ENCODE peak calls at places on chromosomes 11 and 22, in four cellular contexts. G is right lobe of liver, R is HFF-Myc, H is coronary artery. C is an unnamed sample.

GRCh38 chr11:94664336-94664735 is 97.2 kb downstream of the PIWIL4 start:
- DNase-seq in G (no peak), H (no peak), R (no peak), C (no peak)

GRCh38 chr11:126156814-126157213 is 54.6 kb downstream of the RPUSD4 start:
- DNase-seq in H (no peak), G (no peak), R (no peak), C (no peak)

GRCh38 chr11:96303067-96303466 is 39.9 kb downstream of the MAML2 start:
- DNase-seq in H (no peak), R (no peak), G (no peak), C (no peak)

GRCh38 chr22:19824197-19825015 is 30.3 kb downstream of the GNB1L start:
- DNase-seq in G (peak), H (no peak), R (no peak), C (no peak)

GRCh38 chr11:65116370-65117205 is 913 bp downstream of the ZNHIT2 start:
- DNase-seq in H (no peak), G (peak), R (no peak), C (no peak)

GRCh38 chr11:23586188-23586587 is 725.9 kb upstream of the CCDC179 start:
- DNase-seq in H (no peak), G (no peak), R (no peak), C (no peak)

GRCh38 chr11:14506532-14506931 is 6.9 kb upstream of the COPB1 start:
- DNase-seq in R (no peak), H (no peak), G (no peak), C (no peak)

GRCh38 chr11:68016904-68017817 is 7.0 kb downstream of the ALDH3B1 start:
- DNase-seq in G (no peak), R (no peak), H (no peak), C (no peak)

GRCh38 chr11:19978668-19979518 is 181.4 kb downstream of the DBX1 start:
- DNase-seq in R (no peak), H (no peak), G (no peak), C (peak)

GRCh38 chr11:47393163-47394049 is 15.0 kb upstream of the SLC39A13 start:
- DNase-seq in R (no peak), H (no peak), G (peak), C (no peak)

GRCh38 chr11:112499153-112499907 is 238.7 kb upstream of the PLET1 start:
- DNase-seq in G (no peak), R (no peak), H (no peak), C (no peak)

GRCh38 chr11:396511-396947 is 2.5 kb downstream of the PKP3 start:
- DNase-seq in G (no peak), R (no peak), H (no peak), C (no peak)

GRCh38 chr11:8357505-8357888 is 93.8 kb upstream of the LMO1 start:
- DNase-seq in H (no peak), R (no peak), G (no peak), C (no peak)

GRCh38 chr22:44669725-44670027 is 32.3 kb upstream of the PRR5 start:
- DNase-seq in H (no peak), G (no peak), R (no peak), C (no peak)
- H3K4me3 ChIP-seq in H (peak), G (no peak), R (peak), C (no peak)

DNA sequence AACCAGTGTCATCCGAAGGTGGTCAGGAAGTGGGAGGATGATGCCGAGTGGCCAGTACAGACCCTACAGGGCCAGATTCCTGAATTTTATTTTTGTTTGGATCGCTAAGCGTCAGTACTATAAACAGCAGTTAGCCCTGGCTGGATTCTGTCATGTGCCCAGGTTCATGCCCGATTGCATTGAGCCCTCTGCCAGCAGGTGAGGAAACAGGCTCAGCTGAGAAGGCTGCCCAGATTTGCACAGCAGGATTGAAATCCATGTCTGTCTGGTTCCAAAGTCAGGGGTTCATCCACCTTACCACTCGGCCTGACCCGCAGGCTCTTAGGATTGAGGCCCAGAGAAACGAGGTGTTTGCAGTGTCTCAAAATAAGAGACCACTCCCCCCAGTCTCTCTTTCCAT is 9.1 kb upstream of the TBC1D22A start:
- DNase-seq in G (peak), H (no peak), R (no peak), C (no peak)
- TF ChIP-seq CTCF in G (no peak), H (no peak), R (no peak), C (no peak)

GRCh38 chr22:28955817-28956216 is 72.4 kb downstream of the ZNRF3 start:
- DNase-seq in H (no peak), R (no peak), G (no peak), C (no peak)
- H3K4me3 ChIP-seq in H (no peak), R (no peak), G (no peak), C (no peak)

DNA sequence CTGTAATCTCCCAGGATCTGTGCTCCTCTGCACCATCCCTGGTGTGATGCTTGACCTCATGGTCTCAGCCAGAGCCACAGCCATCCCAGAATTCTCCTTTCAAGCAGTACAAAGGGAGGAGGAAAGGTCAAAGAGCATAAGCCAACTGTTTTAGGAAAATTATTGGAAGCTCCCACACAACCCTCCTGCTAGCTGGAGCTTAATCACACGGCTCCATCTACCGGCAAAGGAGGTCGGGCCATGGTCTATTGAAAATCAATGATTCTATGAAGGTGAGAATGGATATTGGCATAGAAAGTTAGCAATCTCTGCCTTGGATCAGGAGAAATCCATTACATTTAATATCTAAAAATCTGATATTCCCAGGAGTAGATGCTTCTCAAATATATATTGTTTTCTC is 259.5 kb downstream of the NTM start:
- DNase-seq in G (no peak), R (no peak), H (no peak), C (no peak)
- TF ChIP-seq CTCF in G (no peak), R (no peak), H (no peak), C (peak)

GRCh38 chr22:37801946-37802309 is 5.8 kb upstream of the GCAT start:
- DNase-seq in G (no peak), H (no peak), R (no peak), C (no peak)

GRCh38 chr22:37802310-37803194 is 5.2 kb upstream of the GCAT start:
- DNase-seq in H (no peak), G (peak), R (no peak), C (no peak)

GRCh38 chr22:37803636-37804371 is 3.9 kb upstream of the GCAT start:
- DNase-seq in G (no peak), H (no peak), R (no peak), C (no peak)

GRCh38 chr22:37804502-37804885 is 3.2 kb upstream of the GCAT start:
- DNase-seq in G (no peak), R (no peak), H (no peak), C (no peak)

GRCh38 chr22:37803195-37803635 is 4.5 kb upstream of the GCAT start:
- DNase-seq in H (peak), R (no peak), G (no peak), C (no peak)
- H3K4me3 ChIP-seq in H (peak), R (peak), G (peak), C (no peak)

GRCh38 chr11:121661796-121662508 is 209.2 kb upstream of the SORL1-AS1 start:
- DNase-seq in H (no peak), G (no peak), R (no peak), C (no peak)
- TF ChIP-seq CTCF in H (no peak), G (no peak), R (no peak), C (peak)

GRCh38 chr22:45968751-45969413 is 8.1 kb downstream of the WNT7B start:
- DNase-seq in H (no peak), R (peak), G (no peak), C (peak)

GRCh38 chr22:45969414-45969799 is 7.6 kb downstream of the WNT7B start:
- DNase-seq in R (no peak), G (no peak), H (no peak), C (no peak)

GRCh38 chr22:45970709-45971388 is 6.1 kb downstream of the WNT7B start:
- DNase-seq in H (no peak), R (no peak), G (no peak), C (no peak)

GRCh38 chr22:45971389-45972028 is 5.5 kb downstream of the WNT7B start:
- DNase-seq in G (no peak), R (no peak), H (no peak), C (no peak)

DNA sequence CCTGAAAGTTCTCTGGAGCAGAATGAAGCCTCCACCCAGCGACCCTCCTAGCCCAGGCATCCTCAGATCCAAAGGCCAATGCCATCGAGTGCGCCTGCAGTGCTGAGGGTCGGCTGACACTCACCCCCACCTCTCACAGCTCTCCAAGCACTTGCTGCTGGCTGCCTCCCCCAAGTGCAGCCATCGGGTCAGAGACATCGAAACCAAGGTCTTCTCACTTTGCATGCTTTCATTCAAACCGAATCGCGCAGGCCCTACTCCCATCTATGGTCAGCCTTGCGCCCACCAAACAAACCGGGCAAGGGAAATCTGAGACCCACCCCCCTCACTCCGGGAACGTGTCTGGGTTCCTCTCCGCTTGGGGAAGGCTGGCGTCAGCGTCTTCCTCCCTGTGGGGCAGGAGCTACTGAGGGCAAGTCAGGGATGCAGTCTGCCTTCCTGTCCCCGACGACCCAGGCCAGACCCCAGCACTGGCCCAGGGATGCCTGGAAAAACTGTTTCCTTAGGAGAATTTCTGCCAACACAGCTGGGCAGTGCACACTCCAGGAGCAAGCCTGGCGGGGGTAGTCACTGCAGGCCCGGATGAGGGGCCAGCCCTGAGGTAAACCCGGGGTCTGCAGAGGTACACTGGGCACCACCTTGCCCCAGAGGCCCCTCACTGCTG is 7.0 kb downstream of the WNT7B start:
- DNase-seq in H (no peak), G (no peak), R (no peak), C (no peak)
- H3K4me3 ChIP-seq in H (no peak), G (no peak), R (peak), C (peak)

GRCh38 chr11:134032501-134033091 is 36.3 kb upstream of the JAM3 start:
- DNase-seq in G (peak), R (no peak), H (no peak), C (no peak)

GRCh38 chr11:134028368-134028920 is 40.4 kb upstream of the JAM3 start:
- DNase-seq in G (peak), R (no peak), H (peak), C (no peak)

GRCh38 chr11:134033276-134033675 is 35.6 kb upstream of the JAM3 start:
- DNase-seq in G (peak), R (no peak), H (no peak), C (no peak)

GRCh38 chr11:134032031-134032430 is 36.8 kb upstream of the JAM3 start:
- DNase-seq in G (no peak), R (no peak), H (no peak), C (no peak)

DNA sequence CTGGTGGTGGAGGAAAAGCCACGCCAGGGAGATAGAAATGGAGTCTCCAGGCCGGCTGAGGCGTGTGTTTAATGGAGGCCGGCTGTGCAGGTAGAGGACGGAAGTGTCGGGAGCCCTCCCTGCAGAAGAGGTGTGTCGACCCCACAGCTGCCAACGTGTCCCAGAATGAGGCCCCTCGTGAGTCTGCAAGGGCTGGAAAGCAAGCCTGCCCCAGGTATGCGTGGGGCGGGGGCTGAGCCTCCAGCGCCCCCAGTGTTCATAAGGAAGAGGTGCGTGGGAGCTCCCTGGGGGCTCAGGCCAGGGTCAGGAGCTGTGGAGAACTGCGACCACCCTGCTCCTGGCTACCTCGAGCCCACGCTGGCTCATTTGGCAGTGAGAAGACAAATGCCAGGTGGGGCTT is 38.0 kb upstream of the JAM3 start:
- DNase-seq in H (no peak), G (no peak), R (no peak), C (no peak)
- TF ChIP-seq CTCF in H (no peak), G (no peak), R (peak), C (peak)

C was measured in astrocyte of the cerebellum.